ENCODE peak calls at places on chromosomes 6 and 20, in ten cellular contexts. M, B, D, J, W, O, T, K, X and N are unnamed samples.

GRCh38 chr6:134938896-134939295 is 11.0 kb downstream of the ALDH8A1 start:
- DNase-seq in M (no peak), B (no peak), D (no peak), J (no peak), W (no peak), O (no peak), T (no peak), K (no peak), X (no peak), N (no peak)

GRCh38 chr20:51050636-51051035 is 27.7 kb upstream of the KCNG1 start:
- DNase-seq in M (no peak), B (peak; percentile 11), D (no peak), J (no peak), W (no peak), O (no peak), T (no peak), K (no peak), X (no peak), N (no peak)

GRCh38 chr20:41169184-41169690 is 31.9 kb downstream of the PLCG1 start:
- DNase-seq in M (no peak), B (no peak), D (no peak), J (no peak), W (no peak), O (no peak), T (no peak), K (no peak), X (no peak), N (no peak)

GRCh38 chr6:15457903-15458530 is 204.8 kb downstream of the DTNBP1 start:
- DNase-seq in M (no peak), B (no peak), D (no peak), J (no peak), W (no peak), O (no peak), T (no peak), K (peak; percentile 7), X (no peak), N (no peak)

GRCh38 chr20:63942250-63943006 is 13.8 kb downstream of the UCKL1 start:
- DNase-seq in M (peak; percentile 34), B (peak; percentile 70), D (no peak), J (no peak), W (peak; percentile 47), O (peak; percentile 50), T (no peak), K (no peak), X (no peak), N (no peak)

GRCh38 chr6:92122746-92123145 is 1296.6 kb downstream of the EPHA7 start:
- DNase-seq in M (peak; percentile 2), B (peak; percentile 13), D (no peak), J (no peak), W (no peak), O (no peak), T (no peak), K (no peak), X (no peak), N (no peak)

GRCh38 chr6:55293116-55293515 is 34.2 kb upstream of the GFRAL start:
- DNase-seq in M (peak; percentile 5), B (peak; percentile 70), D (no peak), J (no peak), W (no peak), O (no peak), T (no peak), K (no peak), X (no peak), N (no peak)

GRCh38 chr6:125099211-125100017 is 54.2 kb upstream of the TPD52L1 start:
- DNase-seq in M (peak; percentile 54), B (peak; percentile 54), D (no peak), J (no peak), W (peak; percentile 60), O (peak; percentile 41), T (no peak), K (peak; percentile 69), X (peak; percentile 62), N (no peak)

GRCh38 chr6:63509652-63510352 is 62.5 kb upstream of the LOC128125822 start:
- DNase-seq in M (no peak), B (peak; percentile 39), D (no peak), J (no peak), W (peak; percentile 86), O (no peak), T (no peak), K (peak; percentile 4), X (no peak), N (no peak)

GRCh38 chr20:62480318-62480717 is 4.5 kb upstream of the GATA5 start:
- DNase-seq in M (no peak), B (no peak), D (no peak), J (no peak), W (no peak), O (no peak), T (no peak), K (no peak), X (no peak), N (no peak)

GRCh38 chr20:24489631-24490260 is 20.3 kb downstream of the SYNDIG1 start:
- DNase-seq in M (no peak), B (no peak), D (no peak), J (no peak), W (no peak), O (no peak), T (no peak), K (no peak), X (no peak), N (no peak)

GRCh38 chr6:134517145-134517658 is 199.3 kb upstream of the SGK1 start:
- DNase-seq in M (peak; percentile 90), B (peak; percentile 98), D (no peak), J (no peak), W (peak; percentile 81), O (peak; percentile 85), T (no peak), K (peak; percentile 79), X (no peak), N (no peak)

GRCh38 chr6:75621846-75622245 is 20.2 kb downstream of the SENP6 start:
- DNase-seq in M (no peak), B (no peak), D (no peak), J (no peak), W (no peak), O (no peak), T (no peak), K (no peak), X (no peak), N (no peak)

GRCh38 chr20:10137533-10137932 is 81.1 kb upstream of the SNAP25 start:
- DNase-seq in M (no peak), B (no peak), D (no peak), J (no peak), W (no peak), O (no peak), T (no peak), K (peak; percentile 22), X (no peak), N (no peak)

GRCh38 chr6:106290954-106291353 is 34.6 kb downstream of the ATG5 start:
- DNase-seq in M (no peak), B (no peak), D (no peak), J (no peak), W (no peak), O (no peak), T (no peak), K (no peak), X (no peak), N (no peak)

GRCh38 chr6:82246802-82247633 is 526 bp downstream of the IBTK start:
- DNase-seq in M (peak; percentile 40), B (peak; percentile 46), D (peak; percentile 82), J (no peak), W (no peak), O (peak; percentile 64), T (no peak), K (peak; percentile 53), X (peak; percentile 40), N (no peak)
- TF ChIP-seq CTCF in M (no peak), B (no peak), D (no peak), J (no peak), W (no peak), O (no peak), T (no peak), K (no peak), X (peak; percentile 9), N (no peak)

GRCh38 chr6:72824833-72825232 is 203.0 kb downstream of the KCNQ5 start:
- DNase-seq in M (no peak), B (no peak), D (no peak), J (no peak), W (no peak), O (no peak), T (no peak), K (no peak), X (no peak), N (no peak)
- H3K4me3 ChIP-seq in M (no peak overlapping the region), B (no peak overlapping the region), D (no peak overlapping the region), J (no peak overlapping the region), W (no peak overlapping the region), O (no peak overlapping the region), T (no peak overlapping the region), K (no peak overlapping the region), X (no peak overlapping the region), N (no peak overlapping the region)

DNA sequence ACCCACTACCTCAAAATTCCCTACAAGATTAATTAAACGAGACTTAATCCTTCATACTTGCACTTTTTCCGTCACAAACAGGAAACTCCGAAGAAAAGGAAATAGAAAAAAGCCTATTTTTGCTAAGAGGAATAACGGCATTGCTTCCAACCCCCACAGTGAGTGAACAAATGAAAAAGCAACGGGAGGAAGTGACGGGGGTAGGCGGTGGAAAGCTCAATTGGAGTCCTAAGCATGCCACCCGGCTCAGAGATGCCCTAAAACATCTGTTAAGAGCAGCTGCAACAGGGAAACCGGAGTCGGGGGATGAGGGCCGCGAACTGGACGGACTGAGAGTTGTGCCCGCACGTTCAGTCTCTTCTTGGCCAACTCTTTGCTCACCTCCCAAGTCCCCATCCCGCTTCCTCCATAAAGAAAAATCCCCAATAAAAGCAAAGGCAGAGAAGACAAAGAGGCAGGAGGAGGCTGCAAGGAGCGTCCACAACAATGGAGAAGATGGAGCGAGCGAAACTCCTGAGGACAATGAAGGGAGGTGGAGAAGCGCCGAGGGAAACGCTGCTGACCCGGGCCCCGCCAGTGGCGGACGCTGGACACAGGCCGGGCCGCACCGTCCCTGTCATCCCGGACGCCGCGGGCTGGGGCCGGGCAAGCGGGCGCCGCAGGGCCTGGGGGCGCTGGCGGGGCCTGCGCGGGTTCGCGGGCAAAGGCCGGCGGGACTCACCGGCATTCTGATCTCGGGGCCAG is 671 bp downstream of the SEC63 start:
- DNase-seq in M (peak; percentile 77), B (peak; percentile 88), D (no peak), J (no peak), W (peak; percentile 40), O (peak; percentile 58), T (no peak), K (peak; percentile 77), X (no peak), N (peak; percentile 43)
- TF ChIP-seq CTCF in M (no peak), B (no peak), D (no peak), J (no peak), W (no peak), O (no peak), T (no peak), K (no peak), X (no peak), N (no peak)

GRCh38 chr6:148524509-148524908 is 181.9 kb downstream of the SASH1 start:
- DNase-seq in M (peak; percentile 89), B (peak; percentile 76), D (no peak), J (no peak), W (no peak), O (no peak), T (no peak), K (peak; percentile 86), X (no peak), N (no peak)
- H3K4me3 ChIP-seq in M (peak overlapping the region; percentile 34), B (peak overlapping the region; percentile 42), D (no peak overlapping the region), J (peak overlapping the region; percentile 2), W (peak overlapping the region; percentile 11), O (no peak overlapping the region), T (no peak overlapping the region), K (peak overlapping the region; percentile 39), X (no peak overlapping the region), N (no peak overlapping the region)

DNA sequence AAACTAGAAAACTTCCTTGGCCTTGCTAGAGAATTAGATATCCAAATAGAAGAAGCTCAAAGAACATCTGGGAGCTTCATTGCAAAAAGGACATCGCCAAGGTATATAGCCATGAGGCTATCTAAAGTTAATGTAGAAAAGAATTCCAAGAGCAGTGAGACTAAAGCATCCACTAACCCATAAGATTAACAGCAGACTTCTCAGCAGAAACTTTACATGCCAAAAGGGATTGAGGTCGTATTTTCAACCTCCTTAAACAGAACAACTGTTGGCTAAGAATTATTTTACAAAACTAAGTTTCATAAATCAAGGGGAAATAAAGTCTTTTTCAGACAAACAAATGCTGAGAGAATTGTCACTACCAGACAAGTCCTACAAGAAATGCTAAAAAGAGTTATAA is 149.1 kb upstream of the COL21A1 start:
- DNase-seq in M (no peak), B (no peak), D (no peak), J (no peak), W (no peak), O (no peak), T (no peak), K (no peak), X (no peak), N (no peak)
- TF ChIP-seq CTCF in M (no peak), B (no peak), D (no peak), J (no peak), W (no peak), O (no peak), T (no peak), K (no peak), X (no peak), N (no peak)